ENCODE peak calls at places on chromosomes 1 and 21, in six cellular contexts. H, Q, P, W, O and B are unnamed samples.

GRCh38 chr1:86846166-86846647 is 67.7 kb downstream of the SELENOF start:
- DNase-seq in O (no peak), P (no peak), Q (no peak), W (peak), H (no peak), B (no peak)

GRCh38 chr1:151012684-151013471 is 4.6 kb downstream of the PRUNE1 start:
- DNase-seq in H (no peak), O (no peak), W (no peak), Q (no peak), P (peak), B (no peak)

GRCh38 chr1:43706598-43707190 is 642 bp upstream of the ST3GAL3 start:
- DNase-seq in H (peak), Q (peak), O (no peak), P (no peak), W (no peak), B (no peak)

GRCh38 chr1:102970496-102971078 is 137.7 kb downstream of the COL11A1 start:
- DNase-seq in Q (no peak), O (no peak), H (peak), W (peak), P (no peak), B (peak)

GRCh38 chr1:54838565-54839180 is 37.5 kb upstream of the TTC22 start:
- DNase-seq in P (no peak), O (peak), Q (no peak), W (no peak), H (no peak), B (no peak)

GRCh38 chr1:214101246-214101645 is 113.5 kb downstream of the PROX1 start:
- DNase-seq in P (no peak), O (no peak), Q (no peak), W (no peak), H (no peak), B (no peak)

GRCh38 chr1:109040627-109041613 is 982 bp downstream of the WDR47 start:
- DNase-seq in W (no peak), P (peak), Q (peak), H (peak), O (no peak), B (peak)

GRCh38 chr1:83978056-83978455 is 20.9 kb downstream of the TTLL7 start:
- DNase-seq in P (no peak), Q (no peak), W (no peak), O (no peak), H (no peak), B (peak)

GRCh38 chr1:156122519-156123355 is 8.2 kb downstream of the LMNA start:
- DNase-seq in Q (no peak), W (peak), P (peak), H (peak), O (no peak), B (no peak)

GRCh38 chr1:55089683-55090082 is 50.3 kb downstream of the PCSK9 start:
- DNase-seq in O (no peak), Q (no peak), H (no peak), W (no peak), P (no peak), B (no peak)

GRCh38 chr1:228765543-228765942 is 30.3 kb downstream of the RHOU start:
- DNase-seq in P (no peak), W (no peak), Q (peak), O (peak), H (peak), B (no peak)

GRCh38 chr21:42636535-42636914 is 16.9 kb upstream of the PDE9A start:
- DNase-seq in H (no peak), P (no peak), O (no peak), Q (no peak), W (no peak), B (no peak)

GRCh38 chr1:19062258-19063029 is 106.0 kb upstream of the IFFO2 start:
- DNase-seq in H (no peak), Q (no peak), O (no peak), W (no peak), P (no peak), B (no peak)

GRCh38 chr1:20717452-20718342 is at the start of gene KIF17:
- DNase-seq in W (peak), P (peak), H (peak), Q (peak), O (peak), B (peak)

GRCh38 chr1:40735234-40735633 is 43.7 kb downstream of the NFYC start:
- DNase-seq in Q (no peak), W (no peak), O (no peak), H (no peak), P (no peak), B (no peak)

GRCh38 chr1:239493736-239494285 is 107.4 kb downstream of the CHRM3 start:
- DNase-seq in P (no peak), H (no peak), W (no peak), Q (no peak), O (no peak), B (no peak)

GRCh38 chr1:88922214-88922613 is 30.8 kb upstream of the GTF2B start:
- DNase-seq in O (no peak), H (no peak), W (no peak), Q (no peak), P (no peak), B (no peak)

GRCh38 chr1:201366696-201367095 is 10.8 kb downstream of the TNNT2 start:
- DNase-seq in O (no peak), H (no peak), W (no peak), P (peak), Q (no peak), B (no peak)

GRCh38 chr1:164763098-164763497 is 204.1 kb downstream of the PBX1 start:
- DNase-seq in H (no peak), O (no peak), P (no peak), Q (no peak), W (no peak), B (no peak)

GRCh38 chr1:66598670-66599069 is 64.7 kb downstream of the SGIP1 start:
- DNase-seq in H (no peak), Q (no peak), W (peak), O (no peak), P (no peak), B (no peak)

GRCh38 chr1:198651685-198652400 is 13.0 kb downstream of the PTPRC start:
- DNase-seq in O (no peak), P (no peak), W (no peak), Q (no peak), H (no peak), B (no peak)

GRCh38 chr21:35508389-35508888 is 459.3 kb upstream of the RUNX1 start:
- DNase-seq in H (peak), O (no peak), W (peak), P (peak), Q (peak), B (peak)

GRCh38 chr1:221868894-221869293 is 127.0 kb upstream of the DUSP10 start:
- DNase-seq in O (no peak), W (peak), Q (no peak), P (no peak), H (no peak), B (no peak)

GRCh38 chr21:36104306-36105300 is 30.3 kb upstream of the CBR3 start:
- DNase-seq in Q (peak), H (peak), P (peak), W (no peak), O (peak), B (no peak)

GRCh38 chr1:23651069-23651808 is 40.4 kb upstream of the RPL11 start:
- DNase-seq in W (peak), Q (no peak), O (no peak), H (peak), P (peak), B (no peak)

GRCh38 chr1:204592246-204592948 is 76.2 kb downstream of the MDM4 start:
- DNase-seq in H (no peak), O (no peak), Q (no peak), W (no peak), P (no peak), B (no peak)

GRCh38 chr1:208513799-208514198 is 269.6 kb upstream of the PLXNA2 start:
- DNase-seq in P (no peak), H (no peak), O (no peak), W (no peak), Q (no peak), B (no peak)

GRCh38 chr1:10561955-10562354 is 87.2 kb downstream of the PEX14 start:
- DNase-seq in O (no peak), H (no peak), W (no peak), P (no peak), Q (no peak), B (no peak)

GRCh38 chr1:22289251-22289995 is 146.5 kb upstream of the WNT4 start:
- DNase-seq in O (peak), Q (no peak), W (no peak), H (no peak), P (no peak), B (no peak)

GRCh38 chr21:27171704-27172103 is 204.8 kb upstream of the ADAMTS5 start:
- DNase-seq in O (no peak), W (no peak), P (no peak), Q (no peak), H (no peak), B (no peak)

GRCh38 chr1:228360533-228361313 is 45.9 kb downstream of the TRIM11 start:
- DNase-seq in P (peak), O (no peak), H (peak), Q (no peak), W (no peak), B (no peak)

GRCh38 chr21:41396452-41397107 is 29.5 kb upstream of the MX1 start:
- DNase-seq in P (peak), O (peak), W (no peak), Q (no peak), H (peak), B (no peak)